ENCODE peak calls at places on chromosomes 2 and 18, in seven cellular contexts. C is transverse colon, V is ovary, W is K562, I is esophagus muscularis mucosa, U is testis, H is stomach. L is an unnamed sample.

GRCh38 chr2:181954538-181954883 is 31.1 kb upstream of the PPP1R1C start:
- DNase-seq in C (no peak), V (no peak), W (no peak), I (no peak), U (no peak), H (no peak), L (no peak)

GRCh38 chr2:201996006-201996405 is 37.6 kb upstream of the FZD7 start:
- DNase-seq in C (no peak), V (no peak), W (no peak), I (no peak), U (no peak), H (no peak), L (no peak)

GRCh38 chr2:26536371-26537068 is 58.6 kb upstream of the OTOF start:
- DNase-seq in C (peak), V (no peak), W (no peak), I (no peak), U (no peak), H (no peak), L (no peak)

GRCh38 chr2:188902906-188903305 is 71.3 kb upstream of the COL3A1 start:
- DNase-seq in C (no peak), V (no peak), W (no peak), I (no peak), U (no peak), H (no peak), L (no peak)

GRCh38 chr2:12314119-12314735 is 402.5 kb upstream of the TRIB2 start:
- DNase-seq in C (no peak), V (no peak), W (no peak), I (no peak), U (no peak), H (no peak), L (no peak)

GRCh38 chr2:203822240-203822639 is 45.3 kb upstream of the CTLA4 start:
- DNase-seq in C (no peak), V (no peak), W (no peak), I (peak), U (no peak), H (no peak), L (no peak)

GRCh38 chr18:13216732-13217465 is 1.7 kb upstream of the LDLRAD4 start:
- DNase-seq in C (peak), V (peak), W (peak), I (no peak), U (peak), H (peak), L (peak)

GRCh38 chr2:74525717-74526648 is at the start of gene DQX1:
- DNase-seq in C (peak), V (no peak), W (no peak), I (no peak), U (peak), H (no peak), L (no peak)

GRCh38 chr2:96969321-96969720 is 17.1 kb downstream of the FAM178B start:
- DNase-seq in C (no peak), V (no peak), W (no peak), I (no peak), U (no peak), H (no peak), L (no peak)

GRCh38 chr18:36211612-36212065 is 24.3 kb downstream of the MOCOS start:
- DNase-seq in C (no peak), V (no peak), W (no peak), I (peak), U (no peak), H (no peak), L (no peak)

GRCh38 chr2:177606636-177607035 is 214.1 kb downstream of the AGPS start:
- DNase-seq in C (no peak), V (no peak), W (no peak), I (peak), U (no peak), H (no peak), L (no peak)

GRCh38 chr18:57727952-57728807 is 74.9 kb downstream of the ATP8B1 start:
- DNase-seq in C (no peak), V (no peak), W (no peak), I (no peak), U (no peak), H (no peak), L (no peak)

GRCh38 chr18:50579061-50579774 is 19.3 kb downstream of the MAPK4 start:
- DNase-seq in C (no peak), V (no peak), W (no peak), I (no peak), U (no peak), H (no peak), L (no peak)

GRCh38 chr2:10126627-10127026 is 4.1 kb downstream of the RRM2 start:
- DNase-seq in C (no peak), V (no peak), W (peak), I (no peak), U (no peak), H (no peak), L (no peak)

GRCh38 chr2:197674546-197674945 is 841 bp downstream of the RFTN2 start:
- DNase-seq in C (no peak), V (no peak), W (no peak), I (no peak), U (no peak), H (no peak), L (no peak)

GRCh38 chr2:33121925-33122324 is 175.2 kb downstream of the LTBP1 start:
- DNase-seq in C (no peak), V (no peak), W (no peak), I (no peak), U (no peak), H (no peak), L (no peak)

GRCh38 chr2:96503637-96504243 is 1.4 kb downstream of the NEURL3 start:
- DNase-seq in C (no peak), V (no peak), W (no peak), I (no peak), U (no peak), H (no peak), L (no peak)

GRCh38 chr2:23941644-23942043 is 1.4 kb downstream of the UBXN2A start:
- DNase-seq in C (no peak), V (no peak), W (no peak), I (no peak), U (no peak), H (no peak), L (no peak)

GRCh38 chr2:23943666-23944065 is 3.4 kb downstream of the UBXN2A start:
- DNase-seq in C (no peak), V (no peak), W (no peak), I (no peak), U (no peak), H (no peak), L (no peak)

GRCh38 chr2:23939054-23939436 is 1.2 kb upstream of the UBXN2A start:
- DNase-seq in C (no peak), V (no peak), W (no peak), I (no peak), U (no peak), H (no peak), L (no peak)

GRCh38 chr2:23940976-23941605 is 828 bp downstream of the UBXN2A start:
- DNase-seq in C (no peak), V (no peak), W (no peak), I (no peak), U (no peak), H (no peak), L (no peak)

GRCh38 chr2:23940262-23940975 is at the start of gene UBXN2A:
- DNase-seq in C (peak), V (peak), W (peak), I (peak), U (peak), H (peak), L (peak)
- TF ChIP-seq POLR2A in C (peak), V (peak), W (peak), I (peak), U (no peak), H (no peak), L (peak)

DNA sequence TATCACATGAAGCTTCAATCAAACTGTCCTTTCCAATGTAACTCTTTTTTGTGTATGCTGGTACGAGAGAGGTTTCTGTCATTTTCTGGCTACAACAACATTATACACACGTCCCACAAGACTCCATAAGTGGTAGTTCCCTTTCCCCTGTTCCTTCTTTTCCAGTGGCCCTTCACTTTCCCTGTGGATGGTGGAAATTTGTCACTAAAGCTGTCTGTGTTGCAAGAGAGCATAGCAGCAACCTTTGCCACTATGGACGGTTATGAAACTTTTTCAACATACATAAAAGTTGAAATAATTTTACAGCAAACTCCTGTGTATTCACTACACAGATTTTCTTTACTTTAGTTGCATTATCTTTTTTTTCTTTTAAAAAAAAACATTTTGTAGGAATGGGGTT is 18.7 kb downstream of the DBI start:
- DNase-seq in C (no peak), V (no peak), W (no peak), I (no peak), U (no peak), H (no peak), L (no peak)
- TF ChIP-seq POLR2A in C (no peak), V (no peak), W (no peak), I (no peak), U (no peak), H (no peak), L (no peak)

GRCh38 chr2:101007415-101008345 is 5.6 kb downstream of the RPL31 start:
- DNase-seq in C (no peak), V (no peak), W (no peak), I (no peak), U (no peak), H (no peak), L (no peak)
- TF ChIP-seq POLR2A in C (no peak), V (no peak), W (peak), I (no peak), U (no peak), H (no peak), L (peak)

GRCh38 chr2:158989165-158989564 is 20.7 kb downstream of the TANC1 start:
- DNase-seq in C (no peak), V (no peak), W (no peak), I (peak), U (no peak), H (no peak), L (no peak)
- TF ChIP-seq POLR2A in C (no peak), V (no peak), W (no peak), I (no peak), U (no peak), H (no peak), L (no peak)

DNA sequence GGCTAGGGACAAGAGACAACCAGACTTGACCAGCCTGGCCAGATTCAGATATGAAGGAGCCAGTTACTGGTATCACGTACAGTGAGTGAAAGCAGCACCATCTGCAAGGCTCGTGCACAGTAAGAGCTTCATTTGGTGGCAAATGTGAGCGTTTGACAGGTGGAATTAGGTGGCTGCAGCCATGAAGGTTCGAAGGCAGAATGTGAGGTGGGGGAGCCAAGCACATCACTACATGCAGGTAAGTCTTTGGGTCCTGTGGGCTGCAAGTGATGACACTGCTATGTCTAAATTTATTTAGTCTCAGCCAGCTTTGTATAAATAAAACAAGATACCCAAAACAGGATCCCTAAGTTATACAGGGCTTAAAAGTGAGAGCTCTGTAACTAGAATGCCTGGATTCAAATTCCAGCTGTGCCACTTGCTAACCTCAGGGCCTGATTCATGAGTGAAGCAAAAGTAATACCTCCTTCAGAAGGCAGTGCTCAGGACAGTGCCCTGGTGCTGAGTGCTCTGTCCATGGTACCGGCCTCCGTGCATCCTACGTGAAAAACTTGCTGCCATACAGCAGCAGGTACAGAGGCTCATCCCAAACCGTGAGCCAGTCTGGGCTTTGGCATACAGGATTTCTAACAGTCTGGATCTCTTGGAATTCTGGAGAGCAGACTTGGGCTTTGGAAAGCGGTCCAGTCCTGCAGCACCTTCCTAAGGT is 18.6 kb downstream of the DDX18 start:
- DNase-seq in C (no peak), V (no peak), W (no peak), I (no peak), U (peak), H (no peak), L (no peak)
- TF ChIP-seq POLR2A in C (no peak), V (no peak), W (peak), I (no peak), U (no peak), H (no peak), L (no peak)

GRCh38 chr2:119486886-119487285 is 37.4 kb downstream of the SCTR start:
- DNase-seq in C (no peak), V (no peak), W (no peak), I (peak), U (no peak), H (no peak), L (no peak)
- TF ChIP-seq POLR2A in C (no peak), V (no peak), W (no peak), I (no peak), U (no peak), H (no peak), L (no peak)

GRCh38 chr18:9102391-9103216 is at the start of gene NDUFV2:
- DNase-seq in C (peak), V (peak), W (peak), I (peak), U (peak), H (peak), L (peak)
- TF ChIP-seq POLR2A in C (peak), V (peak), W (peak), I (peak), U (peak), H (peak), L (peak)

DNA sequence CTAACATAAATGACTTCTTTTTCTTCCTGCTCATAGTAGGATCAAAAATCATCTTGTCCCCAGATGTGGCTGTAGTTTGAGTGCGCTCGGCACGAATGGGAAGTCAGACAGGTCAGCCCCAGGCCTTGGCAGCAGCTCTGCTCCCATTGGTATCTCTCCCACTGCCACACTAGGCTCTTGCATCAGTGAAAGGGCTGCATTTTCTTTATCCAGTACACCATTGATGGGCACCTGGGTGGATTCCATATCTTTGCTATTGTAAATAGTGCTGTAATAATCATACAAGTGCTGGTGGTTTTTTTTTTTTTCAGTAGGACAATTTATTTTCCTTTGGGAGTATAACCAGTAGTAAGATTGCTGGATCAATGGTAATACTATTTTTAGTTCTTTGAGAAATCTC is 865.5 kb downstream of the CCDC85A start:
- DNase-seq in C (no peak), V (no peak), W (no peak), I (no peak), U (no peak), H (no peak), L (no peak)
- TF ChIP-seq POLR2A in C (no peak), V (no peak), W (no peak), I (no peak), U (no peak), H (no peak), L (no peak)